ENCODE peak calls at places on chromosomes 7 and 10, in six cellular contexts. K is fibroblast of lung, P is OCI-LY7, E is right cardiac atrium, Y is tibial nerve, U is ovary. T is an unnamed sample.

GRCh38 chr7:157219154-157219553 is 80.4 kb downstream of the UBE3C start:
- DNase-seq in P (peak), E (no peak), Y (no peak), U (no peak), K (no peak), T (no peak)

GRCh38 chr10:113059001-113059780 is 109.1 kb downstream of the TCF7L2 start:
- DNase-seq in E (peak), K (peak), Y (no peak), P (no peak), U (peak), T (no peak)

GRCh38 chr10:31136386-31136785 is 104.7 kb upstream of the ZNF438 start:
- DNase-seq in P (no peak), E (no peak), U (no peak), K (no peak), Y (no peak), T (no peak)

GRCh38 chr7:43639858-43640491 is 57.1 kb downstream of the STK17A start:
- DNase-seq in E (peak), K (peak), P (no peak), Y (no peak), U (peak), T (no peak)

GRCh38 chr7:148987751-148988512 is 40.4 kb downstream of the PDIA4 start:
- DNase-seq in K (no peak), P (peak), E (no peak), Y (no peak), U (no peak), T (no peak)

GRCh38 chr7:96004598-96004997 is 232.2 kb downstream of the DYNC1I1 start:
- DNase-seq in K (peak), U (no peak), Y (no peak), E (no peak), P (no peak), T (no peak)

GRCh38 chr7:140054751-140055150 is 8.0 kb downstream of the PARP12 start:
- DNase-seq in K (no peak), P (no peak), U (no peak), Y (no peak), E (no peak), T (no peak)

GRCh38 chr7:18119985-18120384 is 92.3 kb upstream of the PRPS1L1 start:
- DNase-seq in K (peak), U (no peak), P (no peak), E (peak), Y (no peak), T (no peak)

GRCh38 chr7:150717821-150718420 is 1.5 kb downstream of the GIMAP1 start:
- DNase-seq in Y (no peak), K (no peak), P (no peak), U (no peak), E (no peak), T (peak)
- H3K4me3 ChIP-seq in Y (no peak), K (no peak), P (no peak), U (no peak), E (peak), T (no peak)

GRCh38 chr7:93432130-93432529 is 142.4 kb downstream of the CALCR start:
- DNase-seq in P (no peak), Y (no peak), E (no peak), U (no peak), K (no peak), T (no peak)

GRCh38 chr7:93429563-93429962 is 145.0 kb downstream of the CALCR start:
- DNase-seq in K (no peak), E (no peak), Y (no peak), P (no peak), U (no peak), T (no peak)

GRCh38 chr7:93435791-93436190 is 138.7 kb downstream of the CALCR start:
- DNase-seq in E (no peak), K (no peak), U (no peak), P (no peak), Y (no peak), T (no peak)

GRCh38 chr7:93427107-93427506 is 147.4 kb downstream of the CALCR start:
- DNase-seq in K (no peak), P (no peak), Y (no peak), E (no peak), U (no peak), T (no peak)

GRCh38 chr7:93430917-93431588 is 143.5 kb downstream of the CALCR start:
- DNase-seq in K (no peak), P (peak), E (no peak), Y (no peak), U (no peak), T (no peak)
- H3K4me3 ChIP-seq in K (no peak), P (no peak), E (no peak), Y (no peak), U (no peak), T (no peak)

DNA sequence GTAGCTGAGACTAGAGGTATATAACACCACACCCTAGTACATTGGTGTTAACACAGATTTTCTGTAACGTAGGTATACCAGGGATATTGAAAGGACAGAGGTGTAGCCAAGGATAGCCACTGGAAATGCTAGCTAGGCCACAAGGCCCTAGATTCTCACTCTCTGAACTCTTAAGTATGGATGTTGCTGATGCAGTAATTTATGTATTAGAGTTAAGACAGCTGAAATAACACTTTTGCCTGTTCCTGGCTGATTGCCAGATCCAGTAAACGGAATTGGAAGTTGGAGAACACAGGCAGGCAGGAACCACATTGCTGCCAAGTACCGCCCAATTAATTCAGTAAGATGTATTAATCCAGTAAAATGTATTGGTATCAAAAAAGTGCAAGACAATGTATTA is 1.8 kb downstream of the CALU start:
- DNase-seq in E (peak), Y (no peak), K (peak), P (no peak), U (no peak), T (no peak)
- H3K4me3 ChIP-seq in E (peak), Y (no peak), K (peak), P (peak), U (peak), T (no peak)

GRCh38 chr10:97024181-97025073 is 161.3 kb downstream of the SLIT1 start:
- DNase-seq in U (peak), E (peak), Y (no peak), P (peak), K (peak), T (no peak)
- H3K4me3 ChIP-seq in U (no peak), E (no peak), Y (no peak), P (peak), K (no peak), T (no peak)

T was measured in HL-60.